ENCODE peak calls at places on chromosomes 4 and X, in six cellular contexts. M is endothelial cell of umbilical vein, K is testis, J is kidney, A is astrocyte, L is tibial artery. D is an unnamed sample.
A peak's percentile ranks its signal among the peaks of the same experiment; 100 is the strongest.

GRCh38 chrX:12843061-12843667 is 23.7 kb upstream of the TLR7 start:
- DNase-seq in M (no peak), K (no peak), J (no peak), A (no peak), L (no peak), D (no peak)

GRCh38 chr4:51835079-51835478 is 7.9 kb upstream of the DCUN1D4 start:
- DNase-seq in M (no peak), K (no peak), J (no peak), A (no peak), L (no peak), D (no peak)

GRCh38 chrX:71487814-71488213 is 45.1 kb upstream of the OGT start:
- DNase-seq in M (no peak), K (no peak), J (no peak), A (no peak), L (no peak), D (no peak)

GRCh38 chr4:72525938-72526337 is 43.1 kb downstream of the ADAMTS3 start:
- DNase-seq in M (peak; percentile 86), K (peak; percentile 77), J (peak; percentile 76), A (peak; percentile 84), L (peak; percentile 28), D (peak; percentile 28)

GRCh38 chr4:172785623-172786022 is 383.0 kb upstream of the GALNT7 start:
- DNase-seq in M (no peak), K (no peak), J (no peak), A (peak; percentile 17), L (no peak), D (no peak)

GRCh38 chr4:107854326-107855030 is 29.7 kb downstream of the SGMS2 start:
- DNase-seq in M (no peak), K (no peak), J (no peak), A (peak; percentile 45), L (no peak), D (no peak)

GRCh38 chr4:123871351-123871750 is 474.8 kb downstream of the SPRY1 start:
- DNase-seq in M (no peak), K (no peak), J (no peak), A (no peak), L (no peak), D (no peak)

GRCh38 chr4:153143527-153144348 is 60.5 kb upstream of the TRIM2 start:
- DNase-seq in M (peak; percentile 54), K (no peak), J (no peak), A (peak; percentile 74), L (no peak), D (no peak)

GRCh38 chr4:135277116-135277979 is 1075.8 kb upstream of the PABPC4L start:
- DNase-seq in M (no peak), K (no peak), J (no peak), A (peak; percentile 92), L (no peak), D (no peak)

GRCh38 chr4:2910409-2910808 is 52.8 kb downstream of the NOP14 start:
- DNase-seq in M (no peak), K (no peak), J (peak; percentile 10), A (no peak), L (no peak), D (no peak)

GRCh38 chr4:3302164-3302785 is 9.5 kb downstream of the RGS12 start:
- DNase-seq in M (peak; percentile 74), K (no peak), J (peak; percentile 81), A (peak; percentile 51), L (peak; percentile 17), D (no peak)

GRCh38 chrX:26470946-26471345 is 255.0 kb downstream of the MAGEB5 start:
- DNase-seq in M (no peak), K (no peak), J (no peak), A (no peak), L (no peak), D (no peak)

GRCh38 chr4:115233600-115233999 is 120.2 kb upstream of the NDST4 start:
- DNase-seq in M (no peak), K (no peak), J (no peak), A (no peak), L (no peak), D (no peak)

GRCh38 chrX:10922841-10923240 is 188.3 kb upstream of the HCCS start:
- DNase-seq in M (no peak), K (no peak), J (no peak), A (no peak), L (no peak), D (no peak)

GRCh38 chr4:67714955-67715354 is 14.0 kb upstream of the UBA6 start:
- DNase-seq in M (no peak), K (no peak), J (no peak), A (no peak), L (no peak), D (no peak)

GRCh38 chrX:134868766-134869495 is 121.9 kb upstream of the SMIM10 start:
- DNase-seq in M (peak; percentile 51), K (no peak), J (no peak), A (peak; percentile 93), L (no peak), D (no peak)

GRCh38 chrX:133987188-133987587 is 1.8 kb upstream of the GPC3 start:
- DNase-seq in M (no peak), K (no peak), J (no peak), A (no peak), L (no peak), D (no peak)

GRCh38 chr4:183413562-183414200 is 30.8 kb upstream of the CDKN2AIP start:
- DNase-seq in M (no peak), K (no peak), J (no peak), A (no peak), L (no peak), D (no peak)

GRCh38 chr4:47386592-47387235 is 76.8 kb downstream of the COMMD8 start:
- DNase-seq in M (no peak), K (no peak), J (no peak), A (peak; percentile 85), L (no peak), D (no peak)

GRCh38 chr4:75514949-75515612 is 808 bp downstream of the THAP6 start:
- DNase-seq in M (no peak), K (no peak), J (no peak), A (no peak), L (no peak), D (no peak)

GRCh38 chr4:40976343-40976742 is 226.6 kb downstream of the NSUN7 start:
- DNase-seq in M (peak; percentile 76), K (peak; percentile 57), J (no peak), A (peak; percentile 45), L (no peak), D (no peak)

GRCh38 chr4:100736651-100737450 is 219.0 kb upstream of the EMCN start:
- DNase-seq in M (peak; percentile 97), K (no peak), J (no peak), A (peak; percentile 95), L (no peak), D (no peak)

GRCh38 chr4:73533515-73534422 is 52.2 kb downstream of the AFM start:
- DNase-seq in M (no peak), K (no peak), J (no peak), A (no peak), L (no peak), D (no peak)

GRCh38 chr4:144174401-144175067 is 34.0 kb upstream of the GYPA start:
- DNase-seq in M (peak; percentile 77), K (no peak), J (no peak), A (peak; percentile 43), L (no peak), D (no peak)

GRCh38 chr4:25177147-25177546 is 16.9 kb upstream of the SEPSECS start:
- DNase-seq in M (no peak), K (no peak), J (no peak), A (no peak), L (no peak), D (no peak)

GRCh38 chr4:122003335-122003734 is 51.5 kb upstream of the TRPC3 start:
- DNase-seq in M (peak; percentile 25), K (peak; percentile 66), J (no peak), A (no peak), L (no peak), D (no peak)

GRCh38 chr4:141763373-141763772 is 127.0 kb downstream of the IL15 start:
- DNase-seq in M (peak; percentile 94), K (no peak), J (no peak), A (no peak), L (no peak), D (no peak)

GRCh38 chrX:137297167-137297566 is 263.4 kb upstream of the GPR101 start:
- DNase-seq in M (no peak), K (no peak), J (no peak), A (no peak), L (no peak), D (no peak)

GRCh38 chr4:163344147-163345050 is 707 bp downstream of the NPY5R start:
- DNase-seq in M (no peak), K (peak; percentile 15), J (no peak), A (no peak), L (no peak), D (no peak)

DNA sequence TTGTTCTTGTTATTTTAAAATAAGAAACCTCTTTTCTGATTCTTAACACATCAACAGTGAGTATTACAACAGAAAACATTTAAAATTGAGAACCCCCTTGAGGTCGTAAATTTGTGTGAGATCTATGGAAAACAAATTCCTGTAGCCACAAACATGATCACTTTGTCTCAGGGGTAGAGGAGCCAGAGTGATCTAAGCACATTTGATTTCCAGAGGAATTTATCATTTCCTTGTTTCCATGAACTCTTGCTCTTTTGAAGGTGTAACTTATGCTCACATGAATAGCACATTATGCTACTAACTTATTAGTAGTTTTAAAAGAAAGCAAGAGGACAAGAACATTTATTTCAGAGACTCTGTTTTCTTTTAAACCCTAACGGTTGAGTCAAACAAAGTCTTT is 28.1 kb upstream of the ZCCHC12 start:
- DNase-seq in M (peak; percentile 53), K (no peak), J (no peak), A (peak; percentile 2), L (no peak), D (no peak)
- H3K36me3 ChIP-seq in M (no peaks in the 10 kb centered on the region), K (no peaks in the 10 kb centered on the region), J (no peaks in the 10 kb centered on the region), A (no peaks in the 10 kb centered on the region), L (no peaks in the 10 kb centered on the region), D (no peaks in the 10 kb centered on the region)

DNA sequence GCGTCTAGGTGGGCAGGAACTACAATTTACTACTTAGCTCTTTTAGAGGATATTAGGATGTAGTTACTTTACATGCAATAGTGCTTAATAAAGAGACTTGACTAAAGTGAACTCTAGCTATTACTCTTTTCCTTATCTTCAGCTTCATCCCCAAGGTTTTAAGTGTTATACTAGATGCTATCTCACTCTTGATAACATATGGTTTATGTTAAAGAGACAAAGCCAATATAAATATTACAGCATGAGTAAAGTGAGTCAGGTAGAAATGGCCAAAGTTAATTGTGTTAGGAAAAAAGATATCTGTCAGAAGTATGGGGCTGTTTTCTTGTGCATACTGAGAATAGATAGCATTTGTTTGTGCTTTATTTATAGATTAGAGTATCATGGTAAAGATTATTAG is 80.5 kb downstream of the STAG2 start:
- DNase-seq in M (no peak), K (no peak), J (no peak), A (no peak), L (no peak), D (no peak)
- H3K9me3 ChIP-seq in M (no peaks in the 10 kb centered on the region), K (no peaks in the 10 kb centered on the region), J (no peaks in the 10 kb centered on the region), A (no peaks in the 10 kb centered on the region), L (no peaks in the 10 kb centered on the region), D (no peaks in the 10 kb centered on the region)

DNA sequence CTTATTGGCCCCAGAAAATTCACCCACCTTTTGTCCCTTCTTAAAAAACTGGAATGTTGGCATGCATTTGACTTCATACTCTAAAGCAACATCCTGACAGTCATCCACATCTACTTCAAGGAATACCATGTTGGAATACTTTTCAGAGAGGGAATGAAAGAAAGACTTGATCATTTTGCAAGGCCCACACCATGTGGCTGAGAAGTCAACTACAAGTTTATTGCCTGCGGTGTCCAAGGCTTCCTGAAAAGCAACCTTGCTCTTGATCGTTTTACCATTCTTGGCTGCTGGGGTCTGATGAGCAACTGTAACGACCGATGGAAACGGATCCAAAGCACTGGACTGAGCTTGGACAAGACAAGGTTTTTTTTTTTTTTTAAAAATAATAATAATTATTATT is 9.3 kb downstream of the SEPTIN11 start:
- DNase-seq in M (no peak), K (no peak), J (no peak), A (no peak), L (no peak), D (no peak)
- H3K36me3 ChIP-seq in M (no peaks in the 10 kb centered on the region), K (no peaks in the 10 kb centered on the region), J (no peaks in the 10 kb centered on the region), A (peaks cover 17% of the 10 kb centered on the region), L (no peaks in the 10 kb centered on the region), D (no peaks in the 10 kb centered on the region)

GRCh38 chr4:173666-174314 is 49.5 kb downstream of the ZNF718 start:
- DNase-seq in M (no peak), K (no peak), J (no peak), A (no peak), L (no peak), D (no peak)
- H3K9me3 ChIP-seq in M (peaks cover 2% of the 10 kb centered on the region), K (no peaks in the 10 kb centered on the region), J (peaks cover 29% of the 10 kb centered on the region), A (peaks cover 6% of the 10 kb centered on the region), L (peaks cover 99% of the 10 kb centered on the region), D (no peaks in the 10 kb centered on the region)

D was measured in pancreas.